ENCODE peak calls at places on chromosomes 13 and 19, in five cellular contexts. X is upper lobe of right lung, S is Panc1, Q is tibial nerve, P is psoas muscle. T is an unnamed sample.

GRCh38 chr19:14116918-14117578 is 514 bp downstream of the PRKACA start:
- DNase-seq in X (peak; percentile 78), Q (no peak), S (no peak), P (peak; percentile 63), T (no peak)

GRCh38 chr13:40639226-40639681 is 27.2 kb downstream of the FOXO1 start:
- DNase-seq in Q (no peak), P (no peak), S (no peak), X (no peak), T (no peak)

GRCh38 chr13:113849546-113849945 is 14.3 kb downstream of the GAS6 start:
- DNase-seq in S (no peak), X (no peak), P (no peak), Q (no peak), T (no peak)

GRCh38 chr19:5793188-5793587 is 2.2 kb upstream of the DUS3L start:
- DNase-seq in P (no peak), S (no peak), X (no peak), Q (no peak), T (no peak)

GRCh38 chr13:31898383-31899071 is 133.0 kb upstream of the FRY start:
- DNase-seq in Q (no peak), S (no peak), X (no peak), P (no peak), T (no peak)

GRCh38 chr13:108769213-108770070 is 140.0 kb downstream of the MYO16 start:
- DNase-seq in Q (no peak), P (no peak), S (no peak), X (no peak), T (no peak)

GRCh38 chr19:48741222-48741999 is 1.0 kb upstream of the RASIP1 start:
- DNase-seq in X (peak; percentile 77), P (peak; percentile 58), Q (no peak), S (no peak), T (no peak)

GRCh38 chr19:23991170-23991569 is 76.5 kb downstream of the ZNF726 start:
- DNase-seq in Q (no peak), X (no peak), S (no peak), P (no peak), T (no peak)

GRCh38 chr19:43524922-43525835 is 1.8 kb downstream of the ETHE1 start:
- DNase-seq in S (no peak), X (peak; percentile 85), Q (peak; percentile 31), P (peak; percentile 41), T (no peak)

GRCh38 chr13:43196171-43196611 is 172.8 kb downstream of the DNAJC15 start:
- DNase-seq in X (no peak), S (no peak), Q (no peak), P (peak; percentile 23), T (no peak)

GRCh38 chr13:111115051-111115840 is at the start of gene ARHGEF7:
- DNase-seq in X (no peak), S (no peak), Q (no peak), P (no peak), T (no peak)

GRCh38 chr13:61138857-61139256 is 276.8 kb downstream of the PCDH20 start:
- DNase-seq in X (no peak), Q (no peak), P (no peak), S (no peak), T (no peak)

GRCh38 chr19:15644066-15644741 is 3.5 kb downstream of the CYP4F3 start:
- DNase-seq in P (no peak), S (no peak), Q (no peak), X (no peak), T (no peak)
- H3K9me3 ChIP-seq in P (no peaks in the 10 kb centered on the region), S (no peaks in the 10 kb centered on the region), Q (no peaks in the 10 kb centered on the region), X (no peaks in the 10 kb centered on the region), T (no peaks in the 10 kb centered on the region)

GRCh38 chr13:29137995-29138394 is 317.9 kb downstream of the MTUS2 start:
- DNase-seq in S (no peak), X (no peak), Q (no peak), P (no peak), T (no peak)
- H3K9me3 ChIP-seq in S (no peaks in the 10 kb centered on the region), X (no peaks in the 10 kb centered on the region), Q (no peaks in the 10 kb centered on the region), P (peaks cover 5% of the 10 kb centered on the region), T (no peaks in the 10 kb centered on the region)

GRCh38 chr13:72062566-72062965 is 195.6 kb upstream of the DACH1 start:
- DNase-seq in P (peak; percentile 9), X (no peak), Q (no peak), S (no peak), T (no peak)
- H3K9me3 ChIP-seq in P (peaks cover 5% of the 10 kb centered on the region), X (no peaks in the 10 kb centered on the region), Q (no peaks in the 10 kb centered on the region), S (no peaks in the 10 kb centered on the region), T (no peaks in the 10 kb centered on the region)

GRCh38 chr19:45406957-45407375 is 522 bp downstream of the POLR1G start:
- DNase-seq in P (no peak), X (no peak), Q (no peak), S (no peak), T (no peak)
- H3K9me3 ChIP-seq in P (no peaks in the 10 kb centered on the region), X (no peaks in the 10 kb centered on the region), Q (no peaks in the 10 kb centered on the region), S (no peaks in the 10 kb centered on the region), T (no peaks in the 10 kb centered on the region)

GRCh38 chr19:12272980-12273901 is 21.4 kb downstream of the ZNF44 start:
- DNase-seq in Q (no peak), S (no peak), X (no peak), P (no peak), T (no peak)

GRCh38 chr19:12265921-12266704 is 28.6 kb downstream of the ZNF44 start:
- DNase-seq in X (no peak), S (no peak), P (no peak), Q (no peak), T (no peak)

GRCh38 chr19:12272386-12272785 is 22.3 kb downstream of the ZNF44 start:
- DNase-seq in X (no peak), S (no peak), Q (no peak), P (no peak), T (no peak)

DNA sequence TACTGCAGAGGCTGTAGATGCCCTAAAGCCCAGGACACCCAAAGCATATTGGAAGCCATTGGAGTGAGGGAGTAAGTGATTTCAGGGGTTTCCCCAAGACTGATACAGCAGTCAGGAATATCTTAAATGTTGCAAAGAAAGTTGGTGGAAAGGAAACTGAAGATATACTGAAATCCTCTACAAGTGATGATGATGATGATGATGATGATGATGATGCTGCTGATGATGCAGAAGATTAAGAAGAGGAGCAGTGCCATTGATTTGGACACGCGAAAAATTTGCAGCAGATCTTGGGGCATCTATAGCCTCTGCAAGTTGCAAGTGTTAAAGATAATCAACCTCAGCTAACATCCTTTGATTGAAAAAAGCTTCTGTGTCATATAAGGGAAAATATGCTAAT is 23.8 kb downstream of the ZNF44 start:
- DNase-seq in S (no peak), X (no peak), P (no peak), Q (no peak), T (no peak)
- H3K9me3 ChIP-seq in S (peaks cover 51% of the 10 kb centered on the region), X (peaks cover 49% of the 10 kb centered on the region), P (peaks cover 86% of the 10 kb centered on the region), Q (peaks cover 4% of the 10 kb centered on the region), T (peaks cover 47% of the 10 kb centered on the region)

GRCh38 chr19:58095328-58095727 is 2.7 kb downstream of the ZSCAN18 start:
- DNase-seq in P (no peak), X (peak; percentile 47), Q (no peak), S (no peak), T (no peak)
- H3K9me3 ChIP-seq in P (peaks cover 41% of the 10 kb centered on the region), X (peaks cover 6% of the 10 kb centered on the region), Q (no peaks in the 10 kb centered on the region), S (no peaks in the 10 kb centered on the region), T (peaks cover 17% of the 10 kb centered on the region)

DNA sequence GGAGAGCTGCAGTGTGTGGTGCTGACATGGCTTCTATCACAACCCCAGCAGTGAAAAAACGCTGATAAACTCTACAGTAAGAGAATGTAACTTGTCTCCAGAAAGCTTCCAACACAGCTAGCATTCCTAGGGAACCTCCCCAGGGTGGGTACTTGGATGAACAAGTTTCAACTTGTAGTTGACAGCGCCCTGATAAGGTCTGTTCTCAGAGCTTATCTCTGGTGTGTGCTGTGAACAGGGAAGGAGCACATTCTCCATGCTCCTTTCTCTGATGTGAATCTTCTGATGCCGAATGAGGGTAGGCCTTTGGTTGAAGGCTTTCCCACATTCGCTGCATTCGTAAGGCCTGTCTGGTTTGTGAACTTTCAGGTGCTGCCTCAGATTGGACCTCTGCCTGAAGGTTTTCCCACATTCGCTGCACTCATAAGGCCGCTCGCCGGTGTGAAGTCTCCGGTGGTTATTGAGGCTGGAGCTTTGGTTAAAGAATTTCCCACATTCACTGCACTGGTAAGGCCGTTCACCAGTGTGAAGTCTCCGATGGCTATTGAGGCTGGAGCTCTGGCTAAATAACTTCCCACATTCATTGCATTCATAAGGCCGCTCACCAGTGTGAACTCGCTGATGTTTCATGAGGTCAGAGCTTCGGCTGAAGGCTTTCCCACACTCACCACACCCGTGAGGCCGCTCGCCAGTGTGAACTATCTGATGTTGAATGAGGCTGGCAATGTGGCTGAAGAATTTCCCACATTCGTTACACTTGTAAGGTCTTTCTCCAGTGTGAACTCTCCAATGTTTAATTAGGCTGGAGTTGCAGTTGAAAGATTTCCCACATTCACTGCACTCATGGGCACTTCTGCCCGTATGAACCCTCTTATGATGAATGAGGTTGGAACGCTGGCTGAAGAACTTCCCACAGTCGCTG is 5.9 kb downstream of the ZNF792 start:
- DNase-seq in Q (no peak), X (no peak), S (no peak), P (no peak), T (no peak)
- H3K9me3 ChIP-seq in Q (peaks cover 25% of the 10 kb centered on the region), X (peaks cover 65% of the 10 kb centered on the region), S (peaks cover 46% of the 10 kb centered on the region), P (peaks cover 64% of the 10 kb centered on the region), T (peaks cover 66% of the 10 kb centered on the region)

GRCh38 chr19:11721681-11722080 is 17.1 kb downstream of the ZNF823 start:
- DNase-seq in P (no peak), S (no peak), X (no peak), Q (no peak), T (no peak)

GRCh38 chr19:11722414-11722813 is 16.3 kb downstream of the ZNF823 start:
- DNase-seq in X (no peak), Q (no peak), S (no peak), P (no peak), T (no peak)
- H3K9me3 ChIP-seq in X (no peaks in the 10 kb centered on the region), Q (peaks cover 8% of the 10 kb centered on the region), S (peaks cover 57% of the 10 kb centered on the region), P (peaks cover 22% of the 10 kb centered on the region), T (peaks cover 35% of the 10 kb centered on the region)

GRCh38 chr19:40005670-40006272 is 8.9 kb downstream of the ZNF546 start:
- DNase-seq in Q (no peak), X (no peak), P (no peak), S (no peak), T (no peak)

GRCh38 chr19:40006273-40006691 is 9.4 kb downstream of the ZNF546 start:
- DNase-seq in P (no peak), X (no peak), S (peak; percentile 100), Q (no peak), T (no peak)

GRCh38 chr19:40013991-40014390 is 17.1 kb downstream of the ZNF546 start:
- DNase-seq in X (no peak), Q (no peak), S (no peak), P (no peak), T (no peak)

DNA sequence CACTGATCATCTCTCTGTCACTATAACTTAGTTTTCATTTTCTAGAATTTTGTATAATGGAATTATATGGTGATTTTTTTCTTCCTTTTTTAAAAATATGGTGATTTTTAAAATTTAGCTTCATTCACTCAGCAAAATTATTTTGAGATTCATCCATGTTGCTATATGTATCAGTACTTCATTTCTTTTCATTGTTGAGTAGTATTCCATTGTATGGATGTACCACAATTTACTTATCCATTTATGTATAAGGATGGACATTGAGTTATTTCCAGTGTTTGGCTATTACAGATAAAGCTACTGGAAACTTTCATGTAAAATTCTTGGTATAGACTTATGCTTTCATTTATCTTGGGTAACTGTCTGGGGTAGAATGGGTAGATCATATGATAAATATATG is 12.8 kb downstream of the ZNF546 start:
- DNase-seq in S (no peak), X (no peak), Q (no peak), P (no peak), T (no peak)
- H3K9me3 ChIP-seq in S (peaks cover 82% of the 10 kb centered on the region), X (peaks cover 18% of the 10 kb centered on the region), Q (peaks cover 4% of the 10 kb centered on the region), P (peaks cover 43% of the 10 kb centered on the region), T (peaks cover 10% of the 10 kb centered on the region)